ENCODE peak calls at places on chromosomes 7 and 10, in eight cellular contexts. X is AG04450; K is T-helper 1 cell; Y is heart left ventricle; P is stimulated activated CD4-positive, alpha-beta T cell treated with anti-CD3 and anti-CD28 coated beads, Interleukin-15, amount 100 ng/mL, for 24 hours; Z is skeletal muscle cell; O is HuH-7.5; F is GM23248. I is an unnamed sample.

GRCh38 chr10:34319197-34319846 is 495.8 kb downstream of the PARD3 start:
- DNase-seq in X (peak), K (no peak), Y (no peak), P (no peak), Z (peak), O (peak), F (peak), I (peak)

GRCh38 chr7:7595451-7595850 is 28.8 kb downstream of the MIOS start:
- DNase-seq in X (no peak), K (peak), Y (no peak), P (no peak), Z (no peak), O (peak), F (peak), I (peak)

GRCh38 chr7:8480466-8480865 is 47.1 kb downstream of the NXPH1 start:
- DNase-seq in X (no peak), K (no peak), Y (no peak), P (no peak), Z (peak), O (no peak), F (no peak), I (no peak)

GRCh38 chr7:50584793-50585399 is 19.7 kb upstream of the DDC start:
- DNase-seq in X (no peak), K (no peak), Y (no peak), P (no peak), Z (no peak), O (no peak), F (no peak), I (no peak)

GRCh38 chr10:92076722-92077121 is 153.2 kb downstream of the BTAF1 start:
- DNase-seq in X (no peak), K (no peak), Y (no peak), P (no peak), Z (no peak), O (no peak), F (no peak), I (no peak)

GRCh38 chr7:101138149-101138870 is 11.4 kb downstream of the SERPINE1 start:
- DNase-seq in X (peak), K (peak), Y (peak), P (peak), Z (peak), O (peak), F (peak), I (peak)

GRCh38 chr7:127885843-127886242 is 145.4 kb downstream of the LRRC4 start:
- DNase-seq in X (no peak), K (no peak), Y (peak), P (no peak), Z (peak), O (no peak), F (peak), I (peak)

GRCh38 chr10:91796332-91797076 is 1.7 kb upstream of the TNKS2 start:
- DNase-seq in X (no peak), K (peak), Y (peak), P (peak), Z (no peak), O (no peak), F (no peak), I (no peak)

GRCh38 chr10:42887734-42888503 is 105.3 kb downstream of the BMS1 start:
- DNase-seq in X (no peak), K (no peak), Y (no peak), P (no peak), Z (no peak), O (no peak), F (no peak), I (no peak)

GRCh38 chr7:95871078-95871848 is 98.9 kb downstream of the DYNC1I1 start:
- DNase-seq in X (peak), K (peak), Y (no peak), P (peak), Z (no peak), O (peak), F (peak), I (peak)

GRCh38 chr10:71323407-71323806 is 4.3 kb downstream of the SLC29A3 start:
- DNase-seq in X (no peak), K (peak), Y (no peak), P (no peak), Z (no peak), O (no peak), F (peak), I (peak)

GRCh38 chr10:96587255-96588059 is 645 bp upstream of the TM9SF3 start:
- DNase-seq in X (peak), K (no peak), Y (no peak), P (peak), Z (peak), O (no peak), F (peak), I (peak)

GRCh38 chr10:49592726-49593563 is 17.2 kb upstream of the SLC18A3 start:
- DNase-seq in X (peak), K (peak), Y (peak), P (peak), Z (no peak), O (peak), F (peak), I (peak)

GRCh38 chr10:129742742-129743550 is 221.1 kb downstream of the EBF3 start:
- DNase-seq in X (no peak), K (no peak), Y (no peak), P (no peak), Z (no peak), O (no peak), F (no peak), I (no peak)

GRCh38 chr7:42214063-42214679 is 22.8 kb downstream of the GLI3 start:
- DNase-seq in X (no peak), K (no peak), Y (no peak), P (no peak), Z (no peak), O (no peak), F (no peak), I (no peak)

GRCh38 chr10:21092683-21093524 is 195.8 kb upstream of the NEBL start:
- DNase-seq in X (no peak), K (no peak), Y (no peak), P (no peak), Z (no peak), O (no peak), F (no peak), I (no peak)

GRCh38 chr10:37679465-37679864 is 177.9 kb downstream of the ZNF248 start:
- DNase-seq in X (no peak), K (no peak), Y (no peak), P (no peak), Z (no peak), O (no peak), F (no peak), I (no peak)

GRCh38 chr7:17689361-17689760 is 250.9 kb downstream of the SNX13 start:
- DNase-seq in X (no peak), K (no peak), Y (no peak), P (no peak), Z (no peak), O (no peak), F (peak), I (no peak)

GRCh38 chr10:53230651-53231050 is 458.1 kb upstream of the MBL2 start:
- DNase-seq in X (no peak), K (no peak), Y (no peak), P (no peak), Z (no peak), O (no peak), F (no peak), I (no peak)

GRCh38 chr7:152145853-152146466 is 120.5 kb downstream of the GALNT11 start:
- DNase-seq in X (peak), K (peak), Y (no peak), P (peak), Z (peak), O (peak), F (peak), I (peak)

GRCh38 chr10:92880233-92880861 is 32.0 kb downstream of the EXOC6 start:
- DNase-seq in X (peak), K (peak), Y (no peak), P (no peak), Z (no peak), O (no peak), F (peak), I (peak)

GRCh38 chr7:101129603-101130117 is 2.8 kb downstream of the SERPINE1 start:
- DNase-seq in X (no peak), K (no peak), Y (no peak), P (no peak), Z (no peak), O (no peak), F (peak), I (no peak)

GRCh38 chr10:35578608-35578956 is 26.6 kb upstream of the GJD4 start:
- DNase-seq in X (no peak), K (no peak), Y (no peak), P (no peak), Z (no peak), O (no peak), F (no peak), I (no peak)

GRCh38 chr7:151711906-151712771 is 164.8 kb downstream of the PRKAG2 start:
- DNase-seq in X (no peak), K (no peak), Y (no peak), P (no peak), Z (no peak), O (no peak), F (no peak), I (no peak)

GRCh38 chr7:20229652-20230500 is 12.7 kb upstream of the MACC1 start:
- DNase-seq in X (peak), K (no peak), Y (no peak), P (no peak), Z (peak), O (no peak), F (peak), I (peak)

GRCh38 chr7:6589829-6590644 is at the start of gene INTS15:
- DNase-seq in X (peak), K (peak), Y (peak), P (peak), Z (peak), O (peak), F (peak), I (peak)

GRCh38 chr7:82044497-82045080 is 274.7 kb upstream of the HGF start:
- DNase-seq in X (no peak), K (peak), Y (peak), P (peak), Z (no peak), O (no peak), F (peak), I (peak)

GRCh38 chr7:481219-481930 is 38.3 kb downstream of the PDGFA start:
- DNase-seq in X (no peak), K (no peak), Y (no peak), P (no peak), Z (no peak), O (no peak), F (no peak), I (no peak)

GRCh38 chr10:46016190-46016589 is 14.2 kb downstream of the NCOA4 start:
- DNase-seq in X (no peak), K (no peak), Y (no peak), P (no peak), Z (no peak), O (no peak), F (no peak), I (no peak)

GRCh38 chr10:92760609-92761008 is 70.9 kb downstream of the HHEX start:
- DNase-seq in X (peak), K (peak), Y (no peak), P (no peak), Z (peak), O (no peak), F (peak), I (peak)

GRCh38 chr7:41576176-41576575 is 126.7 kb downstream of the INHBA start:
- DNase-seq in X (no peak), K (no peak), Y (no peak), P (no peak), Z (no peak), O (no peak), F (peak), I (no peak)

GRCh38 chr10:70715853-70716795 is 43.8 kb downstream of the ADAMTS14 start:
- DNase-seq in X (peak), K (peak), Y (peak), P (peak), Z (no peak), O (no peak), F (peak), I (peak)

GRCh38 chr10:110010076-110011069 is 2.6 kb downstream of the ADD3 start:
- DNase-seq in X (no peak), K (peak), Y (no peak), P (peak), Z (no peak), O (no peak), F (no peak), I (no peak)

GRCh38 chr10:132539431-132539839 is 1.8 kb downstream of the INPP5A start:
- DNase-seq in X (no peak), K (peak), Y (peak), P (peak), Z (no peak), O (no peak), F (peak), I (no peak)

GRCh38 chr10:6716521-6716920 is 136.4 kb upstream of the PRKCQ start:
- DNase-seq in X (no peak), K (no peak), Y (no peak), P (no peak), Z (no peak), O (no peak), F (peak), I (peak)

I was measured in AG08395.